ENCODE peak calls at places on chromosome 7, in five cellular contexts. K is HepG2, Y is SK-N-SH, D is K562, C is GM12878. V is an unnamed sample.

GRCh38 chr7:151053751-151054150 is 3.9 kb downstream of the CDK5 start:
- DNase-seq in K (no peak), Y (no peak), C (no peak), D (no peak), V (no peak)

GRCh38 chr7:125436220-125436619 is 506.6 kb upstream of the POT1 start:
- DNase-seq in D (no peak), C (no peak), Y (no peak), K (no peak), V (no peak)

GRCh38 chr7:135911091-135911490 is 66.1 kb downstream of the MTPN start:
- DNase-seq in Y (no peak), C (no peak), D (peak), K (no peak), V (no peak)

GRCh38 chr7:69748530-69748929 is 150.3 kb downstream of the AUTS2 start:
- DNase-seq in D (no peak), K (no peak), Y (no peak), C (no peak), V (no peak)

GRCh38 chr7:151121380-151122170 is 35.3 kb downstream of the AGAP3 start:
- DNase-seq in C (no peak), D (no peak), K (no peak), Y (no peak), V (no peak)

GRCh38 chr7:91565499-91566331 is 301.5 kb downstream of the FZD1 start:
- DNase-seq in Y (peak), D (no peak), K (peak), C (no peak), V (no peak)

GRCh38 chr7:77800158-77800557 is 1.6 kb downstream of the PHTF2 start:
- DNase-seq in Y (no peak), K (no peak), C (peak), D (peak), V (no peak)

GRCh38 chr7:3289996-3290395 is 11.1 kb upstream of the SDK1 start:
- DNase-seq in D (no peak), Y (no peak), C (no peak), K (no peak), V (no peak)

GRCh38 chr7:44275829-44276570 is 49.4 kb downstream of the CAMK2B start:
- DNase-seq in Y (peak), C (no peak), D (peak), K (no peak), V (no peak)

GRCh38 chr7:116357776-116358670 is 141.5 kb upstream of the CAV2 start:
- DNase-seq in Y (no peak), K (no peak), D (no peak), C (no peak), V (no peak)

GRCh38 chr7:105003275-105003674 is 10.7 kb upstream of the KMT2E start:
- DNase-seq in K (no peak), Y (no peak), D (no peak), C (no peak), V (no peak)

GRCh38 chr7:73436031-73436929 is 2.7 kb downstream of the FZD9 start:
- DNase-seq in K (peak), C (no peak), D (no peak), Y (peak), V (no peak)

GRCh38 chr7:55124989-55125875 is 106.4 kb downstream of the EGFR start:
- DNase-seq in C (no peak), K (peak), Y (peak), D (no peak), V (no peak)

GRCh38 chr7:45088146-45088701 is 545 bp downstream of the NACAD start:
- DNase-seq in D (no peak), K (no peak), Y (peak), C (no peak), V (no peak)

GRCh38 chr7:129433823-129434171 is 435 bp upstream of the STRIP2 start:
- DNase-seq in Y (peak), K (peak), D (no peak), C (no peak), V (peak)

GRCh38 chr7:107236857-107237256 is 68.1 kb downstream of the HBP1 start:
- DNase-seq in K (no peak), D (no peak), C (no peak), Y (no peak), V (no peak)

GRCh38 chr7:44876393-44876792 is 8.9 kb downstream of the PURB start:
- DNase-seq in D (no peak), C (no peak), K (no peak), Y (no peak), V (no peak)

GRCh38 chr7:92485267-92485892 is 7.6 kb upstream of the ERVW-1 start:
- DNase-seq in Y (no peak), D (no peak), C (no peak), K (no peak), V (no peak)

GRCh38 chr7:76037310-76037709 is 10.5 kb downstream of the STYXL1 start:
- DNase-seq in K (no peak), C (no peak), D (no peak), Y (no peak), V (no peak)

GRCh38 chr7:53350241-53350640 is 314.8 kb downstream of the POM121L12 start:
- DNase-seq in Y (peak), D (peak), K (no peak), C (no peak), V (no peak)

GRCh38 chr7:106119719-106120118 is 7.6 kb upstream of the SYPL1 start:
- DNase-seq in C (no peak), K (no peak), Y (no peak), D (no peak), V (no peak)

GRCh38 chr7:137592232-137592896 is 248.8 kb upstream of the PTN start:
- DNase-seq in C (no peak), D (peak), Y (peak), K (peak), V (peak)

GRCh38 chr7:115805458-115805857 is 225.1 kb downstream of the TFEC start:
- DNase-seq in D (no peak), C (no peak), Y (no peak), K (no peak), V (no peak)

GRCh38 chr7:19707240-19707639 is 1.6 kb downstream of the POLR1F start:
- DNase-seq in D (peak), K (peak), Y (no peak), C (no peak), V (no peak)

GRCh38 chr7:53131697-53132096 is 96.3 kb downstream of the POM121L12 start:
- DNase-seq in D (no peak), Y (no peak), K (no peak), C (no peak), V (no peak)

GRCh38 chr7:155791214-155791737 is 21.0 kb downstream of the SHH start:
- DNase-seq in K (no peak), D (no peak), Y (no peak), C (no peak), V (no peak)

GRCh38 chr7:22589641-22590141 is 89.7 kb upstream of the STEAP1B start:
- DNase-seq in K (no peak), C (no peak), D (no peak), Y (no peak), V (no peak)

GRCh38 chr7:156002362-156003001 is 190.2 kb upstream of the SHH start:
- DNase-seq in C (no peak), Y (no peak), D (no peak), K (no peak), V (no peak)

GRCh38 chr7:98771519-98772241 is 98.1 kb downstream of the TMEM130 start:
- DNase-seq in D (no peak), K (peak), C (peak), Y (no peak), V (no peak)

GRCh38 chr7:105399043-105399725 is 10.5 kb upstream of the SRPK2 start:
- DNase-seq in D (peak), K (peak), C (no peak), Y (peak), V (no peak)

GRCh38 chr7:69540275-69540674 is 58.0 kb upstream of the AUTS2 start:
- DNase-seq in D (no peak), K (no peak), Y (no peak), C (no peak), V (no peak)

GRCh38 chr7:7731732-7732131 is 13.3 kb upstream of the RPA3 start:
- DNase-seq in C (no peak), D (no peak), Y (no peak), K (peak), V (no peak)

GRCh38 chr7:158613481-158613880 is 25.9 kb upstream of the PTPRN2 start:
- DNase-seq in C (peak), Y (no peak), K (no peak), D (no peak), V (no peak)

GRCh38 chr7:66099551-66100407 is 14.9 kb upstream of the CRCP start:
- DNase-seq in Y (no peak), K (no peak), D (peak), C (no peak), V (peak)

GRCh38 chr7:95737828-95738505 is 34.4 kb upstream of the DYNC1I1 start:
- DNase-seq in Y (no peak), D (no peak), C (no peak), K (no peak), V (no peak)

DNA sequence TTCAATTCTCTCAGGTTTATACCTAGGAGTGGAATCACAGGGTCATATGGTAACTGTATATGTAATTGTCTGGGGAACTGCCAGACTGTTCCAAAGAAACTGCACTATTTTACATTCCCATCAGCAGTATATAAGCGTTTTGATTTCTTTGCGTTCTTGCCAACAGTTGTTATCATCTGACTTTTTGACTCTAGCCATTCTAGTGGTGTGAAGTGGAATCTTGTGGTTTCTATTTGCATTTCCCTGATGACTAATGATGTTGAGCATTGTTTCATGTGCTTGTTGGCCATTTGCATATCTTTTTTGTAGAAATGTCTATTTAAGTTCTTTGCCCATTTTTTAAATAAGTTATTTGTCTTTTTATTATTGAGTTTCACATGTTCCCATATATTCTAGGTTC is 44.3 kb upstream of the ZC3HAV1 start:
- DNase-seq in Y (no peak), C (no peak), D (no peak), K (no peak), V (no peak)
- TF ChIP-seq ZBTB33 in Y (no peak), C (no peak), D (no peak), K (no peak), V (no peak)

GRCh38 chr7:131029002-131029401 is 295.0 kb upstream of the KLF14 start:
- DNase-seq in Y (no peak), C (no peak), K (no peak), D (no peak), V (no peak)
- TF ChIP-seq ZBTB33 in Y (no peak), C (no peak), K (no peak), D (no peak), V (no peak)

GRCh38 chr7:17524746-17525145 is 226.3 kb downstream of the AHR start:
- DNase-seq in Y (no peak), K (no peak), C (no peak), D (no peak), V (no peak)

GRCh38 chr7:17523813-17524741 is 225.6 kb downstream of the AHR start:
- DNase-seq in D (no peak), C (no peak), Y (no peak), K (peak), V (no peak)

GRCh38 chr7:17520941-17521340 is 222.5 kb downstream of the AHR start:
- DNase-seq in Y (no peak), D (no peak), K (no peak), C (no peak), V (no peak)

GRCh38 chr7:17516768-17517167 is 218.3 kb downstream of the AHR start:
- DNase-seq in D (no peak), C (no peak), K (no peak), Y (no peak), V (no peak)

DNA sequence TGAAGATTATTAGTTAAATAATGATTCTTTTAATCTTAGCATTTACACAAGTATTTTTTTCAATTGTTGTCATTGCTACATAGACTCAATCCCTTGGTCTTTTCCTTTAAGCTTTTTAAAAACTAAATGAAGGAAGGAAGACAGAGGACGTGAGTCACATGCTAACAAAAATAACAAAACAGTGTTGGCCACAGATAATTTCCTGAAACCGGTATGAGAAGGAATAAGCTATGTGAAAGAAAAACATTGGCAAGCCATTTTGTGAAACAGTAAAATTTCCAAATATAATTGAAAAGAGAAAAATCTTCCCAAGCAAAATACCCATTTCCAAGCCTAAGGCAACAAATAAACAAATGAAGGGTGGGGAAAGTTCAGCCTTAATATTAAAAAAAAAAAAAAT is 223.0 kb downstream of the AHR start:
- DNase-seq in C (no peak), K (no peak), Y (no peak), D (no peak), V (no peak)
- TF ChIP-seq ZBTB33 in C (no peak), K (no peak), Y (no peak), D (no peak), V (no peak)

GRCh38 chr7:5377279-5377678 is 46.4 kb downstream of the TNRC18 start:
- DNase-seq in C (no peak), D (no peak), K (no peak), Y (no peak), V (no peak)
- TF ChIP-seq ZBTB33 in C (no peak), D (no peak), K (no peak), Y (no peak), V (no peak)

GRCh38 chr7:2281556-2281955 is 32.7 kb downstream of the SNX8 start:
- DNase-seq in Y (peak), D (peak), K (no peak), C (no peak), V (no peak)
- TF ChIP-seq ZBTB33 in Y (no peak), D (no peak), K (no peak), C (no peak), V (no peak)

GRCh38 chr7:145219461-145219860 is 383.6 kb upstream of the TPK1 start:
- DNase-seq in Y (no peak), D (no peak), K (no peak), C (no peak), V (no peak)
- TF ChIP-seq ZBTB33 in Y (no peak), D (no peak), K (no peak), C (no peak), V (no peak)

V was measured in HCT116.